ENCODE peak calls at places on chromosomes 11 and 22, in nine cellular contexts. V, B, Y, X, N, O, T, K and F are unnamed samples. For H3K9me3, the result is how much of the 10 kb centered on the place peaks cover.

GRCh38 chr11:57648791-57649735 is 649 bp downstream of the YPEL4 start:
- DNase-seq in K (peak), V (no peak), X (no peak), O (no peak), Y (no peak), N (no peak), B (no peak), T (no peak), F (no peak)

GRCh38 chr11:70506986-70507385 is 108.7 kb downstream of the CTTN start:
- DNase-seq in V (no peak), T (no peak), B (no peak), Y (no peak), N (no peak), X (no peak), K (no peak), O (no peak), F (no peak)

GRCh38 chr11:34278708-34279297 is 79.0 kb downstream of the ABTB2 start:
- DNase-seq in N (no peak), T (no peak), X (no peak), K (no peak), V (no peak), O (no peak), B (no peak), Y (no peak), F (no peak)

GRCh38 chr11:126436209-126436608 is 80.7 kb downstream of the ST3GAL4 start:
- DNase-seq in X (no peak), B (no peak), Y (no peak), T (no peak), V (no peak), K (no peak), N (no peak), O (no peak), F (no peak)

GRCh38 chr11:23903044-23903704 is 593.7 kb upstream of the LUZP2 start:
- DNase-seq in O (no peak), T (no peak), N (peak), V (peak), B (no peak), K (peak), Y (no peak), X (no peak), F (no peak)

GRCh38 chr11:6612816-6613136 is 760 bp upstream of the TAF10 start:
- DNase-seq in X (no peak), Y (no peak), T (no peak), B (no peak), N (no peak), V (no peak), K (no peak), O (peak), F (no peak)

GRCh38 chr11:67606150-67606476 is 623 bp upstream of the NDUFV1 start:
- DNase-seq in B (no peak), V (no peak), K (peak), X (no peak), Y (no peak), N (no peak), T (no peak), O (no peak), F (no peak)

GRCh38 chr11:10328314-10329090 is 23.6 kb downstream of the ADM start:
- DNase-seq in X (no peak), K (peak), T (peak), V (no peak), B (no peak), Y (no peak), O (no peak), N (peak), F (no peak)

GRCh38 chr11:8221025-8221723 is 42.5 kb downstream of the LMO1 start:
- DNase-seq in Y (no peak), T (no peak), N (no peak), X (no peak), B (no peak), V (no peak), O (no peak), K (peak), F (no peak)

GRCh38 chr11:35609656-35610055 is 8.6 kb upstream of the FJX1 start:
- DNase-seq in K (no peak), Y (no peak), O (no peak), B (no peak), N (no peak), X (no peak), V (no peak), T (no peak), F (no peak)

GRCh38 chr22:28051787-28052356 is 132.8 kb upstream of the PITPNB start:
- DNase-seq in T (peak), V (no peak), X (peak), O (peak), K (peak), N (peak), Y (peak), B (no peak), F (no peak)

GRCh38 chr22:19937616-19938473 is 3.7 kb upstream of the COMT start:
- DNase-seq in T (no peak), X (no peak), K (no peak), O (no peak), Y (no peak), V (no peak), B (no peak), N (no peak), F (no peak)

GRCh38 chr22:21693333-21693998 is 27.7 kb downstream of the PPIL2 start:
- DNase-seq in B (no peak), N (no peak), Y (no peak), K (no peak), V (no peak), T (no peak), O (no peak), X (no peak), F (no peak)

GRCh38 chr11:27649800-27650199 is 50.5 kb downstream of the BDNF start:
- DNase-seq in Y (no peak), N (no peak), O (no peak), K (no peak), B (no peak), X (no peak), T (no peak), V (no peak), F (no peak)

GRCh38 chr11:118923721-118924587 is 1.8 kb downstream of the BCL9L start:
- DNase-seq in V (no peak), N (peak), T (no peak), X (no peak), O (no peak), B (no peak), K (peak), Y (no peak), F (no peak)

GRCh38 chr22:16955678-16956210 is 52.3 kb downstream of the GAB4 start:
- DNase-seq in O (no peak), B (no peak), T (peak), K (no peak), Y (no peak), V (no peak), X (no peak), N (no peak), F (no peak)

GRCh38 chr11:47498149-47498548 is 49.2 kb upstream of the RAPSN start:
- DNase-seq in K (no peak), X (no peak), Y (no peak), T (no peak), N (no peak), V (no peak), B (no peak), O (no peak), F (no peak)

GRCh38 chr22:20783844-20784723 is 10.2 kb downstream of the SERPIND1 start:
- DNase-seq in O (peak), B (peak), Y (peak), V (peak), T (peak), K (peak), X (peak), N (peak), F (no peak)

GRCh38 chr11:2541321-2541680 is 96.5 kb downstream of the KCNQ1 start:
- DNase-seq in Y (no peak), T (no peak), O (no peak), X (no peak), K (no peak), V (no peak), N (no peak), B (no peak), F (no peak)

GRCh38 chr11:78419327-78419726 is 1.7 kb upstream of the GAB2 start:
- DNase-seq in B (no peak), K (peak), V (peak), X (no peak), O (no peak), N (peak), Y (no peak), T (peak), F (no peak)

GRCh38 chr11:46330887-46331652 is 16.2 kb upstream of the DGKZ start:
- DNase-seq in N (no peak), O (peak), T (no peak), V (no peak), X (no peak), Y (no peak), K (no peak), B (peak), F (no peak)

GRCh38 chr22:25395468-25395867 is 169.0 kb upstream of the GRK3 start:
- DNase-seq in O (no peak), T (no peak), B (no peak), V (no peak), N (no peak), Y (no peak), K (no peak), X (no peak), F (no peak)

GRCh38 chr22:23067023-23067650 is 3.2 kb upstream of the GNAZ start:
- DNase-seq in K (no peak), N (no peak), O (no peak), X (no peak), B (no peak), V (no peak), Y (no peak), T (peak), F (no peak)

GRCh38 chr22:32473388-32473952 is 1.1 kb upstream of the FBXO7 start:
- DNase-seq in Y (peak), T (peak), N (peak), O (no peak), K (peak), V (peak), B (peak), X (peak), F (no peak)

GRCh38 chr22:19346677-19347265 is 55.3 kb upstream of the CLTCL1 start:
- DNase-seq in N (no peak), Y (peak), B (no peak), K (no peak), O (no peak), T (no peak), V (no peak), X (no peak), F (no peak)

GRCh38 chr11:11382858-11383532 is 29.9 kb upstream of the CSNK2A3 start:
- DNase-seq in Y (no peak), B (no peak), X (no peak), O (no peak), N (no peak), V (no peak), T (no peak), K (no peak), F (no peak)

GRCh38 chr22:45891996-45892621 is 84.9 kb downstream of the WNT7B start:
- DNase-seq in T (no peak), N (no peak), K (no peak), V (no peak), X (no peak), Y (no peak), B (no peak), O (no peak), F (no peak)

GRCh38 chr11:294795-295194 is 4.5 kb downstream of the IFITM5 start:
- DNase-seq in T (no peak), O (no peak), X (no peak), K (no peak), Y (no peak), V (no peak), B (no peak), N (no peak), F (no peak)

GRCh38 chr11:74418509-74418895 is 20.3 kb upstream of the PGM2L1 start:
- DNase-seq in Y (no peak), N (peak), X (no peak), B (no peak), V (no peak), T (no peak), K (peak), O (no peak), F (no peak)

GRCh38 chr11:46345881-46346484 is 1.3 kb upstream of the DGKZ start:
- DNase-seq in N (peak), B (no peak), X (no peak), Y (no peak), T (no peak), O (peak), K (no peak), V (no peak), F (no peak)

GRCh38 chr11:31236052-31236652 is 133.4 kb downstream of the DCDC1 start:
- DNase-seq in B (no peak), X (no peak), T (no peak), Y (no peak), O (no peak), V (no peak), K (peak), N (peak), F (no peak)

GRCh38 chr11:35792148-35792845 is 129.7 kb downstream of the TRIM44 start:
- DNase-seq in B (no peak), V (no peak), T (peak), N (no peak), O (no peak), K (no peak), Y (no peak), X (no peak), F (no peak)

GRCh38 chr11:64858467-64859401 is 14.3 kb upstream of the CDC42BPG start:
- DNase-seq in N (no peak), V (no peak), O (peak), Y (no peak), B (peak), K (no peak), X (no peak), T (peak), F (peak)

GRCh38 chr11:12377106-12377823 is at the start of gene PARVA:
- DNase-seq in T (peak), O (no peak), B (peak), K (peak), X (peak), N (peak), V (peak), Y (no peak), F (no peak)

GRCh38 chr22:19514831-19515565 is 9.2 kb downstream of the CLDN5 start:
- DNase-seq in K (peak), N (peak), X (no peak), V (no peak), O (no peak), Y (no peak), B (no peak), T (no peak), F (no peak)

GRCh38 chr22:26066534-26066933 is 102.7 kb upstream of the SEZ6L start:
- DNase-seq in X (peak), N (no peak), K (no peak), V (no peak), B (no peak), O (no peak), T (no peak), Y (no peak), F (no peak)

GRCh38 chr11:26575946-26576345 is 3.9 kb upstream of the MUC15 start:
- DNase-seq in X (no peak), K (no peak), B (no peak), N (peak), V (no peak), Y (no peak), T (no peak), O (no peak), F (no peak)

DNA sequence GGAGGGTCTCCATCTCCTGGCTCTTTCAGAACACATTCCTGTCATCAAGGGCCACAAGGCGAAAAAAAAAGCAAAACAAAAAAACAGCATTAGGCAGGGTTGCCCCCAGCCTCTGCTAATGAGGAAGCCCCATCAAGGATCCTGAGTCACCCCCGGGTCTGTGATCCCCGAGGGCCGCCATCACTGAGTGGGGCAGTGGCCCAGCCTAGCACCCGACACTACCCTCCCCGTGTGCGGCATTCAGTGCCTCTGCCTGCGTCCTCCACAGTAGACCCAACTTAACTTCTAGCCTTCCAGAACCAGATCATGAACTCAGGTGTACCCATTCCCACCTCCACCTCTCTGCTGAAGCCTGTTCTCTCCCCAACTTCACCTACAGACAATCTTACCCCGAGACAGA is 6.6 kb upstream of the CDC42EP1 start:
- DNase-seq in T (no peak), O (no peak), Y (no peak), K (no peak), X (no peak), V (no peak), B (no peak), N (no peak), F (no peak)
- H3K9me3 ChIP-seq in T (under half), O (under half), Y (under half), K (under half), X (under half), V (under half), B (under half), N (under half), F (under half)

DNA sequence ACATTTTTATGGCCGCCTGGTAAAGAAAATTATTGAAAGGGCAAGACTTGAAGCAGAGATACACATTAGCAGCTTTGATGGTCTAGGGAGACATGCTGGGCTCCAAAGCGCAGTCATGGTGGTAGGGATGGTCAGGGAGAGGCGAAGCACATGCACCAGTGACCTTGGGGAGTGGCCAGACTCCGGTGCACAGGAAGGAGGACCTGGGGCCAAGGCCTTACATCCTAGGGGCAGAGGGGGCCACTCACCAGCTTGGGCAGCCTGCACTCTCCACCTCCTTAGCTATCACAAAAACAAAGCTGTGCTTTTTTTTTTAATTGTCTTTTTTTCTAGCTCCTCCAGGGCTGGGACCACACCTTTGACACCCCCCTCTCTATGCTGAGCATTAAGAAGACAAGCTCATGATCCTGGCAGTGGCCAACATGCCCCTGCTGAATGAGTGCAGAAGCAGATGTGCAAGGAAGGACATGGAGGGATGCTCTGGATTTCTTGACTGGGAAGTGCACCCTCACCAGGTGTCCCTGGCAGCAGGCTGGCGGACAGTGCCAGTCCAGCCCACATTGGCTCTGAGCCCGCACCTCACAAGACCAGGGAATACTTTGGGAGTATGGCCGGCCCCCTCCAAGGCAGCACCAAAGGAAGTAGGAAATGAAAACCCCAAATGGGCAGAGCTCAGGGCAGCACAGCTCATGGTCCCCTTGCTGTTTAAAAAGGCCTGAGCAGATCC is 619.9 kb downstream of the TBC1D22A start:
- DNase-seq in T (no peak), O (no peak), X (no peak), K (no peak), V (no peak), Y (no peak), B (no peak), N (no peak), F (no peak)
- H3K9me3 ChIP-seq in T (under half), O (under half), X (half or more), K (under half), V (under half), Y (under half), B (under half), N (under half), F (under half)

DNA sequence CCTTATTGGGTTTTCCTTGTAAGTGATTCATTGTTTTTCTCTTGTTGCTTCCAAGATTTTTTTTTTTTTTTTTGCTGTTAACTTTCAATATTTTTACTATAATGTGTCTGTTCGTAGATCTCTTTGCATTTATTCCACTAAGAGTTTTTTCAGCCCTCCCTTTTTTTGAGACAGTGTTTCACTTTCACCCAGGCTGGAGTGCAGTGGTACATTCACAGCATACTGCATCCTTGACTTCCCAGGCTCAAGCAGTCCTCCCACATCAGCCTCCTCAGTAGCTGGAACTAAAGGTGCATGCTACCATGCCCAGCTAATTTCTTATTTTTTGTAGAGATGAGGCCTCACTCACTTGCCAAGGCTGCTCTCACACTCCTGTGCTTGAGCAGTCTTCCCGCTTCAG is 1282.0 kb upstream of the CNTN5 start:
- DNase-seq in T (no peak), B (no peak), V (no peak), X (no peak), Y (no peak), O (no peak), N (no peak), K (no peak), F (no peak)
- H3K9me3 ChIP-seq in T (under half), B (under half), V (under half), X (under half), Y (under half), O (under half), N (under half), K (under half), F (under half)

GRCh38 chr11:3994030-3994640 is 100.5 kb upstream of the RRM1 start:
- DNase-seq in V (no peak), Y (peak), B (no peak), X (no peak), T (no peak), K (peak), N (peak), O (no peak), F (no peak)
- H3K9me3 ChIP-seq in V (under half), Y (under half), B (under half), X (under half), T (under half), K (under half), N (under half), O (under half), F (under half)

GRCh38 chr22:49566141-49566541 is 261.5 kb downstream of the BRD1 start:
- DNase-seq in V (no peak), X (no peak), N (no peak), B (no peak), O (no peak), T (no peak), Y (no peak), K (no peak), F (no peak)

GRCh38 chr22:49568751-49569285 is 258.9 kb downstream of the BRD1 start:
- DNase-seq in B (no peak), K (no peak), O (no peak), Y (no peak), N (no peak), X (no peak), T (no peak), V (no peak), F (no peak)

GRCh38 chr22:49569286-49570031 is 258.2 kb downstream of the BRD1 start:
- DNase-seq in O (no peak), Y (no peak), T (no peak), N (no peak), B (no peak), K (no peak), X (no peak), V (no peak), F (no peak)

GRCh38 chr22:49566693-49567092 is 261.0 kb downstream of the BRD1 start:
- DNase-seq in X (no peak), B (no peak), Y (no peak), N (no peak), V (no peak), K (no peak), O (no peak), T (no peak), F (no peak)

DNA sequence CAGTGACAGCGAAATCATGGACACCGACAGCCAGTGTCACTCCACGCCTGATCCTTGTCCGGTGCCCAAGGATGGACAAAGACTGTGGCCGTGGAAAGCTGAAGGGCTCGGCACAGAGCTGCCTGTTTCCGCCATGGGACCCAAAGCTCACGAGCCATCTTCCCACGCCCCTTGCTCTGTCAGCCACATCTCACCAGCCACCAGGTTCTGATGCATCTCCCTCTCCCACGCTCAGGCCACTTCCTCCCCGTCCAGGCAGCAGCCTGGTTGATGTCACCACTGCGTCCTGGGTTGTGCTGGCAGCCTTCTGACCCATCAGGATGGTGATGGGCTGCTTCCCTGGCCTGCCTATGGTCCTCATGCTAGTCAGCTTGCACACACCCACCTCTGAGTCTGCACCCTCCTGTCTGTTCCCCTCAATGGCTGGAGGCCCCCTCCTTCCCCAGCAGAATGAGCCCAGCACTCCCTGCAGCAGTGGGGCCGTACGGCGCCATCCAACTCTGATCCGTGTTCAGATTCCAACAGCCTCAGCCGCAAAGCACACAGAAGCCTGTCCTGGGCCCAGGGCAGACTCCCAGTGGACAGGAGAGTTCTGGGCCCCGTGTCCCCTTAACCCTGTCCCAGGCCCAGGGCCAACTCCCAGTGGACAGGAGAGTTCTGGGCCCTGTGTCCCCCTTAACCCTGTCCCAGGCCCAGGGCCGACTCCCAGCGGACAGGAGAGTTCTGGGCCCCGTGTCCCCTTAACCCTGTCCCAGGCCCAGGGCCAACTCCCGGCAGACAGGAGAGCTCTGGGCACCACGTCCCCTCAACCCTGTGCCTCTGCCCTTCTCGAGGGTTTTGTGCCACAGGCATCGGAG is 259.6 kb downstream of the BRD1 start:
- DNase-seq in V (no peak), N (no peak), O (no peak), K (no peak), B (no peak), Y (no peak), T (no peak), X (no peak), F (no peak)
- H3K9me3 ChIP-seq in V (half or more), N (half or more), O (under half), K (under half), B (under half), Y (under half), T (under half), X (under half), F (under half)